ENCODE peak calls at places on chromosomes 2 and 18, in nine cellular contexts. E is GM23248, F is hepatocyte, S is HCT116, K is SK-N-SH, U is GM23338, B is neural progenitor cell, P is MM.1S, H is OCI-LY7. D is an unnamed sample.

GRCh38 chr2:28662468-28663095 is 89.0 kb upstream of the PPP1CB start:
- DNase-seq in E (peak; percentile 73), F (peak; percentile 71), S (no peak), K (no peak), U (no peak), B (no peak), P (no peak), H (no peak), D (peak; percentile 70)

GRCh38 chr2:209592106-209592505 is 168.3 kb downstream of the MAP2 start:
- DNase-seq in E (no peak), F (no peak), S (no peak), K (no peak), U (no peak), B (no peak), P (no peak), H (no peak), D (no peak)

GRCh38 chr18:6624271-6624670 is 105.2 kb upstream of the ARHGAP28 start:
- DNase-seq in E (peak; percentile 87), F (no peak), S (no peak), K (no peak), U (no peak), B (no peak), P (no peak), H (no peak), D (peak; percentile 74)

GRCh38 chr2:226424971-226425370 is 374.6 kb downstream of the IRS1 start:
- DNase-seq in E (no peak), F (no peak), S (no peak), K (no peak), U (no peak), B (peak; percentile 19), P (no peak), H (no peak), D (peak; percentile 77)

GRCh38 chr2:120510751-120511395 is 164.9 kb downstream of the INHBB start:
- DNase-seq in E (no peak), F (no peak), S (no peak), K (no peak), U (no peak), B (no peak), P (no peak), H (no peak), D (no peak)

GRCh38 chr2:231662811-231663457 is 45.4 kb upstream of the PTMA start:
- DNase-seq in E (no peak), F (no peak), S (no peak), K (no peak), U (no peak), B (no peak), P (no peak), H (no peak), D (no peak)

GRCh38 chr2:66494708-66495107 is 59.8 kb downstream of the MEIS1 start:
- DNase-seq in E (peak; percentile 76), F (no peak), S (no peak), K (no peak), U (no peak), B (no peak), P (no peak), H (no peak), D (peak; percentile 88)

GRCh38 chr2:239882335-239882734 is 142.8 kb downstream of the NDUFA10 start:
- DNase-seq in E (peak; percentile 30), F (peak; percentile 78), S (peak; percentile 55), K (peak; percentile 56), U (peak; percentile 81), B (peak; percentile 70), P (peak; percentile 19), H (peak; percentile 46), D (peak; percentile 74)

GRCh38 chr2:31335921-31336570 is 78.5 kb downstream of the XDH start:
- DNase-seq in E (peak; percentile 83), F (no peak), S (no peak), K (peak; percentile 53), U (no peak), B (no peak), P (no peak), H (no peak), D (peak; percentile 14)

GRCh38 chr2:241703128-241703604 is 1.3 kb downstream of the ING5 start:
- DNase-seq in E (peak; percentile 56), F (no peak), S (no peak), K (peak; percentile 59), U (no peak), B (no peak), P (no peak), H (no peak), D (peak; percentile 19)

GRCh38 chr2:174005801-174006419 is 40.7 kb upstream of the SP3 start:
- DNase-seq in E (no peak), F (no peak), S (no peak), K (no peak), U (no peak), B (no peak), P (no peak), H (no peak), D (no peak)

GRCh38 chr2:174007010-174007409 is 41.8 kb upstream of the SP3 start:
- DNase-seq in E (no peak), F (no peak), S (no peak), K (no peak), U (no peak), B (no peak), P (no peak), H (no peak), D (no peak)

GRCh38 chr2:174003635-174004310 is 38.6 kb upstream of the SP3 start:
- DNase-seq in E (no peak), F (peak; percentile 78), S (no peak), K (no peak), U (peak; percentile 48), B (no peak), P (no peak), H (no peak), D (no peak)

GRCh38 chr2:174004311-174004695 is 39.1 kb upstream of the SP3 start:
- DNase-seq in E (no peak), F (no peak), S (no peak), K (no peak), U (no peak), B (no peak), P (no peak), H (no peak), D (no peak)

GRCh38 chr2:174004900-174005605 is 39.9 kb upstream of the SP3 start:
- DNase-seq in E (peak; percentile 93), F (peak; percentile 53), S (no peak), K (no peak), U (no peak), B (no peak), P (no peak), H (no peak), D (peak; percentile 59)
- TF ChIP-seq EZH2phosphoT487 in E (no peak), F (no peak), S (no peak), K (no peak), U (no peak), B (no peak), P (no peak), H (no peak), D (no peak)

DNA sequence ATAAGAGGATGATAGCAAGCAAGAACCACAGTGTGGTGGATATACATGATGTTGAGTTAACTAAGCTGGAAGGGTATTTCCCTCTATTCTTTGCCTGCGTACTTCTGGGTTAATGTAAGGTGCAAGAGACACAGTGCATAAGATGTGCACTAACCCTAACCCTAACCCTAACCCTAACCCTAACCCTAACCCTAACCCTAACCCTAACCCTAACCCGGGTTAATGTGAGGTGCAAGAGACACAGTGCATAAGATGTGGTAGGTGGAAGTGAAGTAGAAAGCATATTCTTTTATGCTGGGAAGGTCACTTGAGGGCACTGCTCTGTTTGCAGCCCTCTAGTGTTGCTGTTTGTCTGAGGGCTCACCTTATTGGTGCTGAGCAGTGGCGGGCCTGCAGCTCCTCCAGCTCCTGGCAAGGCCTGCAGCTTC is 181.5 kb upstream of the ITGA4 start:
- DNase-seq in E (no peak), F (no peak), S (no peak), K (no peak), U (peak; percentile 41), B (peak; percentile 41), P (no peak), H (peak; percentile 5), D (no peak)
- TF ChIP-seq EZH2phosphoT487 in E (no peak), F (no peak), S (no peak), K (no peak), U (no peak), B (no peak), P (no peak), H (no peak), D (no peak)

GRCh38 chr2:143481231-143481613 is 352.0 kb downstream of the ARHGAP15 start:
- DNase-seq in E (no peak), F (no peak), S (no peak), K (no peak), U (no peak), B (no peak), P (no peak), H (no peak), D (no peak)

GRCh38 chr2:143481728-143482127 is 352.5 kb downstream of the ARHGAP15 start:
- DNase-seq in E (no peak), F (no peak), S (no peak), K (no peak), U (peak; percentile 79), B (peak; percentile 48), P (no peak), H (no peak), D (no peak)

GRCh38 chr2:143480586-143481230 is 351.5 kb downstream of the ARHGAP15 start:
- DNase-seq in E (peak; percentile 18), F (no peak), S (no peak), K (no peak), U (no peak), B (no peak), P (no peak), H (no peak), D (no peak)

GRCh38 chr2:143482761-143483160 is 353.5 kb downstream of the ARHGAP15 start:
- DNase-seq in E (no peak), F (no peak), S (no peak), K (no peak), U (no peak), B (no peak), P (no peak), H (no peak), D (no peak)

GRCh38 chr2:143482316-143482715 is 353.1 kb downstream of the ARHGAP15 start:
- DNase-seq in E (no peak), F (no peak), S (no peak), K (no peak), U (no peak), B (no peak), P (no peak), H (no peak), D (no peak)
- TF ChIP-seq EZH2phosphoT487 in E (no peak), F (no peak), S (no peak), K (no peak), U (no peak), B (no peak), P (no peak), H (no peak), D (no peak)

DNA sequence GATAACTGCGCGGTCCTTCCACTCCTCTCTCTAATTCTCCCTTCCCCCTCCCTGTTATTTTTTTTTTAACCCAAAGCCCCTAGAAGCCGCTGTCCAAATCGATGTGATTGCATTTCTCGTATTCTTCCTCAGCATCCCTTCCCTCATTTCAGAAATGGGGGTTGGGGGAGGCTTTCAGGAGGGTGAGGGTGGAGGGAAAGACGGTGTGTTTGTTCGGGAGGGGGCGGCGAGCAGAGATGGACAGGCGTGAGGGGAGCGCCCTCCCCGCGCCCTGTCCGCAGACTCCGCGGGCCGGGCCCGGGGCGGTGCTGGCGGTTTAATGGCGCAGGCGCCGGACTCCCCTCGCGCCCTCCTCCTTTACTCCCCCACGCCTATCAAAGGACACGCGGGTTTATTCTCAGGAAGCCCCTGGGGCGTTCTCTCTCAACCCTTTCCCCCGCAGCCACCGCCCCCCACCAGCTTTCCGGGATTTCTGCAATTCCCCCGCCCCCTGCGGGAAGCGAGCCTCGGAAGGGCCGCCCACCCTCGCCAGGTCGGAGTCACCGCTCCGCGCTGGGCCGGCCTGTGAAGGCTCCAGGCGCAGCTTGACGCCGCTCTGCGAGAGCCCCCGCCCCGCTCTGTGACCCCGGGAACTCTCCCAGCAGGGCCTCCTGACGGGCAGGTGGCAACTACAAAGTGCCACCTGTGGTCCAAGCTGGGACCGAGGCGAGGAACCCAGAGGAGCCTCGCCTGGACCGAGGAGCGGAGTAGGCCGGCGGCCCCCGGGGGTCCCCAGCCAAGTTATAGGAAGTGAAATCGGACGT is 981 bp downstream of the ST8SIA3 start:
- DNase-seq in E (no peak), F (peak; percentile 19), S (no peak), K (peak; percentile 88), U (peak; percentile 81), B (peak; percentile 85), P (no peak), H (no peak), D (no peak)
- TF ChIP-seq EZH2phosphoT487 in E (no peak), F (no peak), S (no peak), K (no peak), U (no peak), B (no peak), P (no peak), H (no peak), D (no peak)